ENCODE peak calls at places on chromosomes 3 and 15, in four cellular contexts. P is neuronal stem cell; Q is stimulated activated CD4-positive, alpha-beta T cell treated with anti-CD3 and anti-CD28 coated beads, Interleukin-2, amount 100 ng/mL, for 48 hours; W is RPMI8226. D is an unnamed sample.

GRCh38 chr3:145678401-145678800 is 482.6 kb downstream of the PLOD2 start:
- DNase-seq in P (no peak), Q (no peak), W (no peak), D (no peak)

GRCh38 chr3:52171577-52172261 is 17.5 kb upstream of the POC1A start:
- DNase-seq in P (no peak), Q (no peak), W (no peak), D (peak; percentile 19)

GRCh38 chr3:186683996-186684395 is 18.2 kb downstream of the HRG start:
- DNase-seq in P (no peak), Q (no peak), W (no peak), D (no peak)

GRCh38 chr3:12193485-12194165 is 34.9 kb upstream of the TIMP4 start:
- DNase-seq in P (no peak), Q (no peak), W (peak; percentile 81), D (peak; percentile 96)

GRCh38 chr3:61637088-61638051 is 76.0 kb downstream of the PTPRG start:
- DNase-seq in P (no peak), Q (no peak), W (peak; percentile 97), D (no peak)

GRCh38 chr3:175895731-175896130 is 1036.6 kb downstream of the NAALADL2 start:
- DNase-seq in P (no peak), Q (no peak), W (no peak), D (no peak)

GRCh38 chr3:90091557-90091956 is 984.1 kb downstream of the EPHA3 start:
- DNase-seq in P (no peak), Q (no peak), W (peak; percentile 36), D (peak; percentile 17)

GRCh38 chr3:38834110-38834509 is 18.1 kb upstream of the SCN10A start:
- DNase-seq in P (no peak), Q (peak; percentile 28), W (peak; percentile 65), D (no peak)

GRCh38 chr15:79310612-79310984 is 314 bp upstream of the TMED3 start:
- DNase-seq in P (no peak), Q (no peak), W (no peak), D (no peak)

GRCh38 chr3:120678331-120678845 is 3.7 kb downstream of the HGD start:
- DNase-seq in P (no peak), Q (no peak), W (peak; percentile 67), D (peak; percentile 33)

GRCh38 chr3:190385835-190386688 is 1.9 kb upstream of the CLDN16 start:
- DNase-seq in P (no peak), Q (no peak), W (no peak), D (peak; percentile 53)

GRCh38 chr15:74709011-74709410 is 13.2 kb upstream of the EDC3 start:
- DNase-seq in P (no peak), Q (no peak), W (no peak), D (no peak)

GRCh38 chr15:101070502-101071273 is 151.5 kb downstream of the LRRK1 start:
- DNase-seq in P (no peak), Q (no peak), W (no peak), D (peak; percentile 87)

GRCh38 chr3:47527952-47528718 is 14.6 kb upstream of the ELP6 start:
- DNase-seq in P (no peak), Q (no peak), W (no peak), D (no peak)

GRCh38 chr3:9615003-9615628 is 34.2 kb upstream of the MTMR14 start:
- DNase-seq in P (no peak), Q (no peak), W (no peak), D (peak; percentile 46)

GRCh38 chr15:52790941-52791751 is 1.0 kb upstream of the ONECUT1 start:
- DNase-seq in P (peak; percentile 51), Q (no peak), W (no peak), D (no peak)

GRCh38 chr3:11544413-11545181 is 99.1 kb downstream of the VGLL4 start:
- DNase-seq in P (no peak), Q (no peak), W (peak; percentile 29), D (peak; percentile 29)

GRCh38 chr15:70185251-70185711 is 87.6 kb upstream of the TLE3 start:
- DNase-seq in P (no peak), Q (no peak), W (no peak), D (no peak)

GRCh38 chr3:103319912-103320311 is 885.1 kb downstream of the ZPLD1 start:
- DNase-seq in P (no peak), Q (no peak), W (no peak), D (no peak)

GRCh38 chr3:129936757-129937156 is 37.8 kb upstream of the TRH start:
- DNase-seq in P (peak; percentile 60), Q (no peak), W (peak; percentile 43), D (peak; percentile 26)

GRCh38 chr15:63719281-63719680 is 114.5 kb downstream of the HERC1 start:
- DNase-seq in P (no peak), Q (no peak), W (no peak), D (no peak)

GRCh38 chr15:43775411-43775965 is 1.3 kb downstream of the ELL3 start:
- DNase-seq in P (no peak), Q (no peak), W (no peak), D (peak; percentile 39)

GRCh38 chr3:119794971-119795612 is 13.2 kb downstream of the NR1I2 start:
- DNase-seq in P (peak; percentile 64), Q (no peak), W (no peak), D (peak; percentile 63)

GRCh38 chr15:81189583-81190283 is 6.9 kb upstream of the IL16 start:
- DNase-seq in P (no peak), Q (no peak), W (no peak), D (no peak)

GRCh38 chr3:125107861-125108567 is 52.2 kb upstream of the HEG1 start:
- DNase-seq in P (no peak), Q (no peak), W (no peak), D (no peak)

D was measured in PC-9.